ENCODE peak calls at places on chromosomes 4 and X, in five cellular contexts. One of them, this sample, is unnamed.
A peak's percentile ranks its signal among the peaks of the same experiment; 100 is the strongest.

GRCh38 chr4:52091811-52092210 is 40.7 kb downstream of the SPATA18 start:
- DNase-seq in psoas muscle: no peak
- DNase-seq in fibroblast of lung: peak; percentile 59
- DNase-seq in osteoblast: no peak
- DNase-seq in CD4-positive, alpha-beta memory T cell: no peak
- DNase-seq in this sample: no peak

GRCh38 chr4:189143255-189143654 is 797.4 kb upstream of the FRG1 start:
- DNase-seq in psoas muscle: no peak
- DNase-seq in CD4-positive, alpha-beta memory T cell: no peak
- DNase-seq in fibroblast of lung: no peak
- DNase-seq in osteoblast: no peak
- DNase-seq in this sample: no peak

GRCh38 chrX:72107320-72107719 is 24.4 kb downstream of the RTL5 start:
- DNase-seq in fibroblast of lung: no peak
- DNase-seq in CD4-positive, alpha-beta memory T cell: no peak
- DNase-seq in osteoblast: peak; percentile 19
- DNase-seq in psoas muscle: no peak
- DNase-seq in this sample: no peak

GRCh38 chr4:76053730-76054129 is 17.9 kb upstream of the CXCL11 start:
- DNase-seq in fibroblast of lung: peak; percentile 16
- DNase-seq in psoas muscle: no peak
- DNase-seq in CD4-positive, alpha-beta memory T cell: no peak
- DNase-seq in osteoblast: no peak
- DNase-seq in this sample: no peak

GRCh38 chrX:16843208-16843909 is 26.8 kb downstream of the RBBP7 start:
- DNase-seq in CD4-positive, alpha-beta memory T cell: no peak
- DNase-seq in fibroblast of lung: no peak
- DNase-seq in osteoblast: no peak
- DNase-seq in psoas muscle: no peak
- DNase-seq in this sample: no peak

GRCh38 chrX:12979630-12980015 is 4.7 kb downstream of the TMSB4X start:
- DNase-seq in psoas muscle: no peak
- DNase-seq in fibroblast of lung: no peak
- DNase-seq in osteoblast: no peak
- DNase-seq in CD4-positive, alpha-beta memory T cell: no peak
- DNase-seq in this sample: no peak

GRCh38 chr4:52100062-52100461 is 49.0 kb downstream of the SPATA18 start:
- DNase-seq in fibroblast of lung: no peak
- DNase-seq in CD4-positive, alpha-beta memory T cell: no peak
- DNase-seq in osteoblast: no peak
- DNase-seq in psoas muscle: no peak
- DNase-seq in this sample: no peak

GRCh38 chr4:954211-955020 is 19.0 kb downstream of the DGKQ start:
- DNase-seq in osteoblast: peak; percentile 70
- DNase-seq in fibroblast of lung: no peak
- DNase-seq in psoas muscle: peak; percentile 23
- DNase-seq in CD4-positive, alpha-beta memory T cell: no peak
- DNase-seq in this sample: no peak

GRCh38 chrX:101564651-101565050 is 14.3 kb downstream of the ARMCX1 start:
- DNase-seq in CD4-positive, alpha-beta memory T cell: no peak
- DNase-seq in psoas muscle: no peak
- DNase-seq in osteoblast: no peak
- DNase-seq in fibroblast of lung: no peak
- DNase-seq in this sample: no peak

GRCh38 chr4:1329408-1330371 is 17.3 kb upstream of the UVSSA start:
- DNase-seq in psoas muscle: peak; percentile 67
- DNase-seq in CD4-positive, alpha-beta memory T cell: peak; percentile 52
- DNase-seq in osteoblast: peak; percentile 80
- DNase-seq in fibroblast of lung: peak; percentile 9
- DNase-seq in this sample: no peak

GRCh38 chr4:101806914-101807313 is 16.4 kb downstream of the BANK1 start:
- DNase-seq in CD4-positive, alpha-beta memory T cell: no peak
- DNase-seq in psoas muscle: no peak
- DNase-seq in osteoblast: no peak
- DNase-seq in fibroblast of lung: peak; percentile 5
- DNase-seq in this sample: no peak

GRCh38 chr4:40722576-40723161 is 27.1 kb upstream of the NSUN7 start:
- DNase-seq in CD4-positive, alpha-beta memory T cell: peak; percentile 1
- DNase-seq in osteoblast: no peak
- DNase-seq in psoas muscle: no peak
- DNase-seq in fibroblast of lung: no peak
- DNase-seq in this sample: no peak

GRCh38 chrX:31661280-31661679 is 589.4 kb upstream of the FTHL17 start:
- DNase-seq in osteoblast: no peak
- DNase-seq in fibroblast of lung: no peak
- DNase-seq in psoas muscle: no peak
- DNase-seq in CD4-positive, alpha-beta memory T cell: no peak
- DNase-seq in this sample: no peak

GRCh38 chr4:155017426-155017825 is 191.0 kb upstream of the NPY2R start:
- DNase-seq in CD4-positive, alpha-beta memory T cell: no peak
- DNase-seq in psoas muscle: no peak
- DNase-seq in osteoblast: no peak
- DNase-seq in fibroblast of lung: no peak
- DNase-seq in this sample: no peak

GRCh38 chrX:102863735-102864134 is 73.3 kb upstream of the RAB40AL start:
- DNase-seq in CD4-positive, alpha-beta memory T cell: peak; percentile 75
- DNase-seq in psoas muscle: peak; percentile 86
- DNase-seq in osteoblast: peak; percentile 36
- DNase-seq in fibroblast of lung: peak; percentile 80
- DNase-seq in this sample: peak; percentile 79

GRCh38 chrX:63754141-63754859 is 30.7 kb downstream of the ARHGEF9 start:
- DNase-seq in osteoblast: peak; percentile 44
- DNase-seq in fibroblast of lung: peak; percentile 16
- DNase-seq in CD4-positive, alpha-beta memory T cell: peak; percentile 39
- DNase-seq in psoas muscle: no peak
- DNase-seq in this sample: no peak

GRCh38 chr4:74375824-74376426 is 11.0 kb downstream of the EREG start:
- DNase-seq in CD4-positive, alpha-beta memory T cell: no peak
- DNase-seq in osteoblast: no peak
- DNase-seq in psoas muscle: no peak
- DNase-seq in fibroblast of lung: no peak
- DNase-seq in this sample: no peak

GRCh38 chr4:61638600-61638999 is 438.5 kb downstream of the ADGRL3 start:
- DNase-seq in CD4-positive, alpha-beta memory T cell: no peak
- DNase-seq in psoas muscle: no peak
- DNase-seq in fibroblast of lung: peak; percentile 89
- DNase-seq in osteoblast: no peak
- DNase-seq in this sample: no peak

GRCh38 chrX:119981286-119982070 is 37.9 kb upstream of the NKAP start:
- DNase-seq in osteoblast: no peak
- DNase-seq in psoas muscle: no peak
- DNase-seq in CD4-positive, alpha-beta memory T cell: no peak
- DNase-seq in fibroblast of lung: peak; percentile 27
- DNase-seq in this sample: no peak

GRCh38 chr4:69828828-69829227 is 31.1 kb downstream of the SULT1E1 start:
- DNase-seq in fibroblast of lung: peak; percentile 31
- DNase-seq in CD4-positive, alpha-beta memory T cell: no peak
- DNase-seq in osteoblast: no peak
- DNase-seq in psoas muscle: no peak
- DNase-seq in this sample: no peak

GRCh38 chrX:130738638-130739195 is 164.3 kb downstream of the ENOX2 start:
- DNase-seq in CD4-positive, alpha-beta memory T cell: no peak
- DNase-seq in psoas muscle: no peak
- DNase-seq in fibroblast of lung: no peak
- DNase-seq in osteoblast: no peak
- DNase-seq in this sample: no peak

GRCh38 chr4:87180767-87181166 is 39.7 kb downstream of the KLHL8 start:
- DNase-seq in psoas muscle: no peak
- DNase-seq in CD4-positive, alpha-beta memory T cell: no peak
- DNase-seq in fibroblast of lung: no peak
- DNase-seq in osteoblast: no peak
- DNase-seq in this sample: no peak

GRCh38 chr4:141331534-141332358 is 111.1 kb downstream of the ZNF330 start:
- DNase-seq in fibroblast of lung: no peak
- DNase-seq in osteoblast: no peak
- DNase-seq in psoas muscle: no peak
- DNase-seq in CD4-positive, alpha-beta memory T cell: no peak
- DNase-seq in this sample: no peak

GRCh38 chr4:141329174-141329569 is 108.5 kb downstream of the ZNF330 start:
- DNase-seq in psoas muscle: no peak
- DNase-seq in osteoblast: no peak
- DNase-seq in CD4-positive, alpha-beta memory T cell: peak; percentile 10
- DNase-seq in fibroblast of lung: peak; percentile 95
- DNase-seq in this sample: no peak

GRCh38 chr4:141328550-141329173 is 108.0 kb downstream of the ZNF330 start:
- DNase-seq in fibroblast of lung: no peak
- DNase-seq in osteoblast: no peak
- DNase-seq in psoas muscle: no peak
- DNase-seq in CD4-positive, alpha-beta memory T cell: no peak
- DNase-seq in this sample: no peak
- H3K27ac ChIP-seq in fibroblast of lung: no peak overlapping the region
- H3K27ac ChIP-seq in osteoblast: peak overlapping the region; percentile 23
- H3K27ac ChIP-seq in psoas muscle: peak overlapping the region; percentile 79
- H3K27ac ChIP-seq in CD4-positive, alpha-beta memory T cell: no peak overlapping the region
- H3K27ac ChIP-seq in this sample: no peak overlapping the region

GRCh38 chrX:2691543-2692220 is 587 bp downstream of the CD99 start:
- DNase-seq in fibroblast of lung: peak; percentile 61
- DNase-seq in CD4-positive, alpha-beta memory T cell: no peak
- DNase-seq in osteoblast: peak; percentile 88
- DNase-seq in psoas muscle: peak; percentile 77
- DNase-seq in this sample: peak; percentile 77

GRCh38 chrX:2693526-2694002 is 2.5 kb downstream of the CD99 start:
- DNase-seq in osteoblast: no peak
- DNase-seq in CD4-positive, alpha-beta memory T cell: no peak
- DNase-seq in fibroblast of lung: no peak
- DNase-seq in psoas muscle: no peak
- DNase-seq in this sample: no peak

GRCh38 chrX:2694868-2695267 is 3.8 kb downstream of the CD99 start:
- DNase-seq in CD4-positive, alpha-beta memory T cell: no peak
- DNase-seq in fibroblast of lung: no peak
- DNase-seq in psoas muscle: no peak
- DNase-seq in osteoblast: peak; percentile 85
- DNase-seq in this sample: no peak

GRCh38 chrX:2692221-2693122 is 1.4 kb downstream of the CD99 start:
- DNase-seq in psoas muscle: peak; percentile 61
- DNase-seq in fibroblast of lung: peak; percentile 63
- DNase-seq in osteoblast: peak; percentile 91
- DNase-seq in CD4-positive, alpha-beta memory T cell: no peak
- DNase-seq in this sample: peak; percentile 63

DNA sequence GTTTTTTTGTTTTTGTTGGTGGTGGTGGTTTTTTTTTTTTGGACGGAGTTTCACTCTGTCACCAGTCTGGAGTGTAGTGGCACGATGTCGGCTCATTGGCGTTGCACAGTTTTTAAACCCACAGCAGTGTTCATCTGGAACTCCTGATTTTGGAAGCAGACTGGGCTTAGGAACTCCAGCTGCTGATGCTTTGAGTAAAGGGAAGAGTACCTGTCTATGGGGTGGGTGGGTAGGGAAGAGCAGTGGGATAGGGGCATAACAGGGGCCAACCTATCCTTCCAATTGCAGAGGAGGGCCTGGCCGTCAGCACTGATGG is 2.0 kb downstream of the CD99 start:
- DNase-seq in osteoblast: no peak
- DNase-seq in psoas muscle: no peak
- DNase-seq in fibroblast of lung: no peak
- DNase-seq in CD4-positive, alpha-beta memory T cell: no peak
- DNase-seq in this sample: no peak
- H3K4me1 ChIP-seq in osteoblast: peaks cover 41% of the 10 kb centered on the region
- H3K4me1 ChIP-seq in psoas muscle: peaks cover 45% of the 10 kb centered on the region
- H3K4me1 ChIP-seq in fibroblast of lung: peaks cover 19% of the 10 kb centered on the region
- H3K4me1 ChIP-seq in CD4-positive, alpha-beta memory T cell: peaks cover 54% of the 10 kb centered on the region
- H3K4me1 ChIP-seq in this sample: peaks cover 78% of the 10 kb centered on the region

GRCh38 chr4:169254546-169254983 is 16.2 kb downstream of the SH3RF1 start:
- DNase-seq in fibroblast of lung: peak; percentile 91
- DNase-seq in psoas muscle: no peak
- DNase-seq in osteoblast: no peak
- DNase-seq in CD4-positive, alpha-beta memory T cell: no peak
- DNase-seq in this sample: no peak

GRCh38 chr4:169251291-169252235 is 19.2 kb downstream of the SH3RF1 start:
- DNase-seq in fibroblast of lung: no peak
- DNase-seq in CD4-positive, alpha-beta memory T cell: no peak
- DNase-seq in osteoblast: no peak
- DNase-seq in psoas muscle: no peak
- DNase-seq in this sample: no peak

GRCh38 chr4:169253904-169254303 is 16.9 kb downstream of the SH3RF1 start:
- DNase-seq in psoas muscle: no peak
- DNase-seq in fibroblast of lung: peak; percentile 79
- DNase-seq in CD4-positive, alpha-beta memory T cell: no peak
- DNase-seq in osteoblast: no peak
- DNase-seq in this sample: no peak

GRCh38 chr4:169252339-169253086 is 18.2 kb downstream of the SH3RF1 start:
- DNase-seq in CD4-positive, alpha-beta memory T cell: no peak
- DNase-seq in osteoblast: no peak
- DNase-seq in psoas muscle: no peak
- DNase-seq in fibroblast of lung: peak; percentile 90
- DNase-seq in this sample: no peak

GRCh38 chr4:169253087-169253675 is 17.6 kb downstream of the SH3RF1 start:
- DNase-seq in CD4-positive, alpha-beta memory T cell: no peak
- DNase-seq in osteoblast: no peak
- DNase-seq in fibroblast of lung: peak; percentile 39
- DNase-seq in psoas muscle: no peak
- DNase-seq in this sample: no peak
- H3K27ac ChIP-seq in CD4-positive, alpha-beta memory T cell: no peak overlapping the region
- H3K27ac ChIP-seq in osteoblast: peak overlapping the region; percentile 85
- H3K27ac ChIP-seq in fibroblast of lung: no peak overlapping the region
- H3K27ac ChIP-seq in psoas muscle: no peak overlapping the region
- H3K27ac ChIP-seq in this sample: peak overlapping the region; percentile 64

GRCh38 chr4:39042365-39042764 is 10.2 kb upstream of the TMEM156 start:
- DNase-seq in fibroblast of lung: no peak
- DNase-seq in osteoblast: no peak
- DNase-seq in psoas muscle: no peak
- DNase-seq in CD4-positive, alpha-beta memory T cell: no peak
- DNase-seq in this sample: no peak
- H3K4me1 ChIP-seq in fibroblast of lung: peaks cover 2% of the 10 kb centered on the region
- H3K4me1 ChIP-seq in osteoblast: peaks cover 33% of the 10 kb centered on the region
- H3K4me1 ChIP-seq in psoas muscle: no peaks in the 10 kb centered on the region
- H3K4me1 ChIP-seq in CD4-positive, alpha-beta memory T cell: peaks cover 29% of the 10 kb centered on the region
- H3K4me1 ChIP-seq in this sample: peaks cover 44% of the 10 kb centered on the region

DNA sequence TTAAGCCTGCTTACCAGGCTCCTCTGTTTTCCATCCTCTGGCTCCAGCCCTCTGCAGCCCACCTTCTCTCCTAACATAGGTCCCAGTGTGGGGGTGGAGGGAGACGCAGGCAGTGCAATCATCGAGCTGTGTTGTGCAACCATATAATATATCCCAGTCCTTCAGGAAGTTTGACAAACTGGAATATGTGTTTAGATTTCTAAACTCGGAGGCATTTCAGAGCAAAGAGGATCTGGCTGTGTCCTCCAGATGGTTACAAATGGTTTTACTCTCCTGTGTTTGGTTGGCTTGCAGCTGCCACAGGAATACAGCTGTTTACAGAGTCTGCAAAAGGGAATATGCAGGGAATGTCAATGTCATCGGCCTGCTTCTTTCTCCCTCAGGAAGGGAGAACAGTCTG is 195.3 kb upstream of the LNX1 start:
- DNase-seq in psoas muscle: no peak
- DNase-seq in osteoblast: no peak
- DNase-seq in CD4-positive, alpha-beta memory T cell: no peak
- DNase-seq in fibroblast of lung: peak; percentile 78
- DNase-seq in this sample: no peak
- H3K27ac ChIP-seq in psoas muscle: no peak overlapping the region
- H3K27ac ChIP-seq in osteoblast: no peak overlapping the region
- H3K27ac ChIP-seq in CD4-positive, alpha-beta memory T cell: no peak overlapping the region
- H3K27ac ChIP-seq in fibroblast of lung: peak overlapping the region; percentile 1
- H3K27ac ChIP-seq in this sample: peak overlapping the region; percentile 37